ENCODE peak calls at places on chromosomes 3 and 15, in ten cellular contexts. I is HCT116, G is PC-3, R is OCI-LY7, C is PC-9, P is GM23338, K is SK-N-SH, A is MM.1S, W is GM23248, V is hepatocyte. Z is an unnamed sample.

GRCh38 chr3:98612587-98612986 is 19.2 kb upstream of the CPOX start:
- DNase-seq in W (no peak), C (no peak), I (no peak), K (no peak), V (peak; percentile 20), A (peak; percentile 90), R (peak; percentile 17), P (peak; percentile 66), G (peak; percentile 44), Z (peak; percentile 56)

GRCh38 chr3:160982497-160982896 is 122.7 kb downstream of the B3GALNT1 start:
- DNase-seq in I (no peak), P (no peak), V (no peak), C (no peak), A (no peak), K (no peak), W (no peak), G (no peak), R (peak; percentile 24), Z (no peak)

GRCh38 chr3:99114565-99115291 is 213.2 kb upstream of the DCBLD2 start:
- DNase-seq in P (peak; percentile 78), G (peak; percentile 72), C (peak; percentile 19), I (peak; percentile 49), K (peak; percentile 0), A (no peak), W (peak; percentile 71), V (peak; percentile 26), R (peak; percentile 3), Z (peak; percentile 61)

GRCh38 chr3:185760550-185760949 is 64.3 kb downstream of the IGF2BP2 start:
- DNase-seq in C (no peak), W (peak; percentile 40), G (no peak), R (no peak), V (no peak), P (no peak), I (no peak), A (no peak), K (no peak), Z (no peak)

GRCh38 chr3:98482717-98483482 is 14.6 kb upstream of the OR5K2 start:
- DNase-seq in K (no peak), R (no peak), I (peak; percentile 67), P (no peak), C (peak; percentile 88), W (no peak), V (no peak), G (peak; percentile 77), A (no peak), Z (no peak)

GRCh38 chr15:60585743-60586708 is 107.1 kb upstream of the ICE2 start:
- DNase-seq in P (peak; percentile 91), K (peak; percentile 66), W (peak; percentile 89), R (peak; percentile 82), G (peak; percentile 74), C (peak; percentile 38), I (peak; percentile 57), V (peak; percentile 88), A (peak; percentile 77), Z (peak; percentile 87)

GRCh38 chr3:173586176-173586575 is 188.6 kb downstream of the NLGN1 start:
- DNase-seq in G (peak; percentile 9), R (no peak), W (peak; percentile 33), K (no peak), C (no peak), I (no peak), A (no peak), V (no peak), P (no peak), Z (no peak)

GRCh38 chr3:83048556-83048955 is 1287.1 kb upstream of the GBE1 start:
- DNase-seq in C (no peak), I (no peak), V (no peak), W (no peak), A (no peak), K (no peak), G (peak; percentile 53), P (no peak), R (no peak), Z (no peak)

GRCh38 chr15:52737720-52738119 is 52.4 kb downstream of the ONECUT1 start:
- DNase-seq in V (no peak), G (no peak), W (peak; percentile 74), A (no peak), K (no peak), R (no peak), C (no peak), P (no peak), I (no peak), Z (no peak)

GRCh38 chr3:40770046-40770445 is 245.3 kb downstream of the ZNF621 start:
- DNase-seq in I (no peak), W (no peak), A (no peak), G (peak; percentile 5), R (no peak), K (no peak), C (no peak), P (no peak), V (no peak), Z (no peak)

DNA sequence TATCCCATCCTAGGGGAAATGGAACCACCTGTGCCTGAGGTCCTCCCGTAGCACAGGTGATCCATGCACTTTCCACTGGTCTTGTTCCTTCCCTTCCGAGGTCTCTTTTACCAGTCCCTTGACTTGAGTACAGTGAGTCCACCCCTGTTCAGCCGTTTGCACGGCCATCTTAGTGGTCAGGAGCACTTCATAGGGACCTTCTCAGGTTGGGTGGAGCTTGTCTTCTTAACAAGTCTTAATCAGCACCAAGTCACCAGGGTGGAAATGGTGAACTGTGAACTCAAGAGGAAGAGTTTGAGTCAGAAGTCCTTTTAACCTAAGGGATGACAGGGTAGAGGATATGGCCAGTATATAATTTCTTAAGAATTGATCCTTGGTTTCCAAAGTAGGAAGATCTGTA is 21.4 kb downstream of the ARL8B start:
- DNase-seq in I (no peak), W (no peak), V (no peak), C (no peak), G (no peak), R (no peak), A (no peak), K (no peak), P (no peak), Z (no peak)
- H3K4me2 ChIP-seq in I (no peak overlapping the region), W (no peak overlapping the region), V (no peak overlapping the region), C (peak overlapping the region; percentile 44), G (no peak overlapping the region), R (no peak overlapping the region), A (no peak overlapping the region), K (no peak overlapping the region), P (no peak overlapping the region), Z (no peak overlapping the region)

GRCh38 chr3:74301058-74301457 is 313.4 kb downstream of the CNTN3 start:
- DNase-seq in A (no peak), W (no peak), V (no peak), C (no peak), K (peak; percentile 44), I (no peak), P (no peak), G (no peak), R (no peak), Z (no peak)
- H3K9me2 ChIP-seq in A (no peaks in the 10 kb centered on the region), W (no peaks in the 10 kb centered on the region), V (no peaks in the 10 kb centered on the region), C (no peaks in the 10 kb centered on the region), K (no peaks in the 10 kb centered on the region), I (no peaks in the 10 kb centered on the region), P (no peaks in the 10 kb centered on the region), G (no peaks in the 10 kb centered on the region), R (no peaks in the 10 kb centered on the region), Z (no peaks in the 10 kb centered on the region)

GRCh38 chr3:156207802-156208685 is 87.7 kb downstream of the KCNAB1 start:
- DNase-seq in P (no peak), W (peak; percentile 76), A (no peak), K (no peak), R (no peak), I (no peak), V (no peak), G (peak; percentile 60), C (no peak), Z (no peak)

GRCh38 chr3:156209631-156210336 is 89.4 kb downstream of the KCNAB1 start:
- DNase-seq in R (no peak), G (no peak), P (no peak), V (no peak), K (no peak), A (no peak), C (no peak), W (no peak), I (no peak), Z (no peak)

GRCh38 chr3:156215751-156216150 is 95.4 kb downstream of the KCNAB1 start:
- DNase-seq in A (no peak), W (no peak), K (no peak), P (no peak), R (no peak), V (no peak), C (no peak), I (no peak), G (no peak), Z (no peak)

GRCh38 chr3:156214676-156215075 is 94.3 kb downstream of the KCNAB1 start:
- DNase-seq in W (no peak), C (no peak), R (no peak), G (no peak), V (no peak), I (no peak), P (no peak), K (no peak), A (no peak), Z (no peak)

DNA sequence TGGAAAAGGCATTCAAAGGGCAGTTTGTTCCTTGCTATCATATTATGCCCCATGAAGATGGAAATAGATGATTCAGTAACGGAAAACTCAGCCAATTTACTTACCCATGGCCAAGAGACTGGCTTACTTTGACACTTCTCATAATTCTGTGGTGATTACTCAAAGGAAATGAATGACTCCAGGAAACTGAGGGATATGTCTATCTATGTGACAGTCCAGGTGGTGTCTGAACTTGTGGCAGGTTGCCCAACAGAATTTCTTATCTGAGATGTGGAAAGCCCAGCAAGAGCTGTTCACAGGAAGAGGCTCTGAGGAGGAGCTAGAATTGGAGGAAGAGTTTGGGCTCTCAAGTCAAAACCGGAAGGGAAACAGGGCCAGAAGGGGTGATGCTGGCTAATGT is 91.2 kb downstream of the KCNAB1 start:
- DNase-seq in R (no peak), A (no peak), W (peak; percentile 29), G (peak; percentile 74), C (no peak), V (no peak), I (no peak), P (no peak), K (no peak), Z (no peak)
- H2AFZ ChIP-seq in R (no peak overlapping the region), A (no peak overlapping the region), W (no peak overlapping the region), G (no peak overlapping the region), C (no peak overlapping the region), V (no peak overlapping the region), I (no peak overlapping the region), P (no peak overlapping the region), K (peak overlapping the region; percentile 31), Z (no peak overlapping the region)

GRCh38 chr3:138686771-138687221 is 78.2 kb downstream of the FAIM start:
- DNase-seq in W (peak; percentile 75), K (no peak), R (peak; percentile 61), C (peak; percentile 37), A (peak; percentile 91), I (no peak), V (peak; percentile 21), P (no peak), G (peak; percentile 76), Z (peak; percentile 68)
- H3K4me2 ChIP-seq in W (peak overlapping the region; percentile 26), K (no peak overlapping the region), R (peak overlapping the region; percentile 24), C (peak overlapping the region; percentile 35), A (peak overlapping the region; percentile 33), I (no peak overlapping the region), V (no peak overlapping the region), P (no peak overlapping the region), G (peak overlapping the region; percentile 60), Z (peak overlapping the region; percentile 3)

GRCh38 chr15:96199111-96199510 is 131.4 kb upstream of the NR2F2 start:
- DNase-seq in P (no peak), G (no peak), I (no peak), C (no peak), R (no peak), K (no peak), A (no peak), W (no peak), V (no peak), Z (no peak)
- H3K9me2 ChIP-seq in P (no peaks in the 10 kb centered on the region), G (no peaks in the 10 kb centered on the region), I (peaks cover 5% of the 10 kb centered on the region), C (no peaks in the 10 kb centered on the region), R (no peaks in the 10 kb centered on the region), K (no peaks in the 10 kb centered on the region), A (no peaks in the 10 kb centered on the region), W (no peaks in the 10 kb centered on the region), V (no peaks in the 10 kb centered on the region), Z (no peaks in the 10 kb centered on the region)